ENCODE peak calls at places on chromosomes 7 and 10, in four cellular contexts. A is GM12878, E is K562, L is GM12891. D is an unnamed sample.

GRCh38 chr10:79488303-79488702 is 24.0 kb upstream of the EIF5AL1 start:
- DNase-seq in A (no peak), E (no peak), L (no peak), D (no peak)

GRCh38 chr10:14698487-14699170 is 76.1 kb downstream of the FAM107B start:
- DNase-seq in A (no peak), E (no peak), L (no peak), D (no peak)

GRCh38 chr7:47581821-47582747 is at the start of gene TNS3:
- DNase-seq in A (no peak), E (no peak), L (no peak), D (no peak)

GRCh38 chr10:7474388-7474787 is 63.6 kb upstream of the SFMBT2 start:
- DNase-seq in A (no peak), E (no peak), L (no peak), D (no peak)

GRCh38 chr10:24397662-24398061 is 188.7 kb downstream of the KIAA1217 start:
- DNase-seq in A (no peak), E (no peak), L (no peak), D (no peak)

GRCh38 chr7:98568891-98569290 is 48.2 kb upstream of the NPTX2 start:
- DNase-seq in A (no peak), E (no peak), L (no peak), D (no peak)

GRCh38 chr10:101050206-101051069 is 11.4 kb upstream of the KAZALD1 start:
- DNase-seq in A (no peak), E (peak; percentile 78), L (peak; percentile 78), D (no peak)

GRCh38 chr7:93194368-93194767 is 31.9 kb downstream of the HEPACAM2 start:
- DNase-seq in A (no peak), E (no peak), L (no peak), D (no peak)

GRCh38 chr7:151082151-151083070 is 882 bp downstream of the TMUB1 start:
- DNase-seq in A (no peak), E (no peak), L (no peak), D (no peak)

GRCh38 chr10:126921974-126922525 is 16.8 kb downstream of the DOCK1 start:
- DNase-seq in A (no peak), E (no peak), L (no peak), D (no peak)

GRCh38 chr10:77887631-77888355 is 38.8 kb downstream of the DLG5 start:
- DNase-seq in A (no peak), E (no peak), L (no peak), D (no peak)

GRCh38 chr10:43209651-43210141 is 57.2 kb downstream of the RASGEF1A start:
- DNase-seq in A (no peak), E (no peak), L (no peak), D (no peak)

GRCh38 chr7:133853706-133854276 is 273.3 kb upstream of the LRGUK start:
- DNase-seq in A (peak; percentile 9), E (peak; percentile 51), L (no peak), D (peak; percentile 55)

GRCh38 chr10:47412869-47413268 is 28.8 kb upstream of the ZNF488 start:
- DNase-seq in A (no peak), E (no peak), L (no peak), D (no peak)

GRCh38 chr7:2596636-2597635 is 34.9 kb upstream of the TTYH3 start:
- DNase-seq in A (no peak), E (no peak), L (no peak), D (no peak)

GRCh38 chr10:75115137-75115536 is 3.7 kb downstream of the SAMD8 start:
- DNase-seq in A (no peak), E (no peak), L (no peak), D (no peak)

GRCh38 chr10:52387744-52388143 is 73.7 kb downstream of the DKK1 start:
- DNase-seq in A (no peak), E (no peak), L (no peak), D (no peak)

GRCh38 chr10:49187044-49187484 is 1.1 kb downstream of the TMEM273 start:
- DNase-seq in A (no peak), E (no peak), L (no peak), D (no peak)

GRCh38 chr7:88322151-88322550 is 15.5 kb upstream of the STEAP4 start:
- DNase-seq in A (no peak), E (no peak), L (no peak), D (no peak)

GRCh38 chr7:125136755-125137547 is 207.3 kb upstream of the POT1 start:
- DNase-seq in A (no peak), E (no peak), L (no peak), D (no peak)

GRCh38 chr7:100577103-100577502 is 3.4 kb upstream of the SAP25 start:
- DNase-seq in A (no peak), E (no peak), L (no peak), D (no peak)

GRCh38 chr7:41130021-41130420 is 572.9 kb downstream of the INHBA start:
- DNase-seq in A (no peak), E (no peak), L (no peak), D (no peak)

GRCh38 chr7:126698446-126698845 is 554.3 kb downstream of the GRM8 start:
- DNase-seq in A (no peak), E (no peak), L (no peak), D (no peak)

GRCh38 chr10:98097611-98098010 is 36.8 kb upstream of the R3HCC1L start:
- DNase-seq in A (no peak), E (no peak), L (no peak), D (no peak)

GRCh38 chr10:86813101-86813500 is 56.7 kb downstream of the BMPR1A start:
- DNase-seq in A (no peak), E (no peak), L (no peak), D (no peak)

GRCh38 chr10:86033581-86033980 is 333.0 kb downstream of the GRID1 start:
- DNase-seq in A (no peak), E (no peak), L (no peak), D (no peak)

GRCh38 chr7:129777993-129778769 is 166.7 kb downstream of the NRF1 start:
- DNase-seq in A (no peak), E (no peak), L (no peak), D (no peak)

GRCh38 chr10:89706011-89706410 is 4.6 kb downstream of the KIF20B start:
- DNase-seq in A (no peak), E (no peak), L (no peak), D (no peak)

GRCh38 chr10:13839430-13839986 is 252.7 kb downstream of the PRPF18 start:
- DNase-seq in A (no peak), E (no peak), L (no peak), D (no peak)

GRCh38 chr7:23691320-23691719 is 11.3 kb downstream of the FAM221A start:
- DNase-seq in A (no peak), E (no peak), L (no peak), D (no peak)

GRCh38 chr10:101011517-101012423 is 12.2 kb downstream of the LZTS2 start:
- DNase-seq in A (no peak), E (peak; percentile 82), L (no peak), D (no peak)

GRCh38 chr7:74214816-74215630 is 5.2 kb downstream of the LAT2 start:
- DNase-seq in A (no peak), E (no peak), L (no peak), D (no peak)

GRCh38 chr7:157397036-157397720 is 60.4 kb downstream of the DNAJB6 start:
- DNase-seq in A (no peak), E (no peak), L (no peak), D (no peak)

GRCh38 chr10:59536576-59537014 is 173.1 kb downstream of the SLC16A9 start:
- DNase-seq in A (no peak), E (no peak), L (no peak), D (no peak)

GRCh38 chr7:122306320-122307227 is 2.0 kb upstream of the FEZF1 start:
- DNase-seq in A (no peak), E (no peak), L (no peak), D (no peak)

GRCh38 chr7:151113344-151114150 is 27.3 kb downstream of the AGAP3 start:
- DNase-seq in A (no peak), E (peak; percentile 87), L (no peak), D (no peak)

GRCh38 chr7:157558516-157558874 is 221.7 kb downstream of the DNAJB6 start:
- DNase-seq in A (no peak), E (no peak), L (no peak), D (no peak)

GRCh38 chr10:70889291-70889690 is 926 bp upstream of the PCBD1 start:
- DNase-seq in A (no peak), E (no peak), L (no peak), D (no peak)

DNA sequence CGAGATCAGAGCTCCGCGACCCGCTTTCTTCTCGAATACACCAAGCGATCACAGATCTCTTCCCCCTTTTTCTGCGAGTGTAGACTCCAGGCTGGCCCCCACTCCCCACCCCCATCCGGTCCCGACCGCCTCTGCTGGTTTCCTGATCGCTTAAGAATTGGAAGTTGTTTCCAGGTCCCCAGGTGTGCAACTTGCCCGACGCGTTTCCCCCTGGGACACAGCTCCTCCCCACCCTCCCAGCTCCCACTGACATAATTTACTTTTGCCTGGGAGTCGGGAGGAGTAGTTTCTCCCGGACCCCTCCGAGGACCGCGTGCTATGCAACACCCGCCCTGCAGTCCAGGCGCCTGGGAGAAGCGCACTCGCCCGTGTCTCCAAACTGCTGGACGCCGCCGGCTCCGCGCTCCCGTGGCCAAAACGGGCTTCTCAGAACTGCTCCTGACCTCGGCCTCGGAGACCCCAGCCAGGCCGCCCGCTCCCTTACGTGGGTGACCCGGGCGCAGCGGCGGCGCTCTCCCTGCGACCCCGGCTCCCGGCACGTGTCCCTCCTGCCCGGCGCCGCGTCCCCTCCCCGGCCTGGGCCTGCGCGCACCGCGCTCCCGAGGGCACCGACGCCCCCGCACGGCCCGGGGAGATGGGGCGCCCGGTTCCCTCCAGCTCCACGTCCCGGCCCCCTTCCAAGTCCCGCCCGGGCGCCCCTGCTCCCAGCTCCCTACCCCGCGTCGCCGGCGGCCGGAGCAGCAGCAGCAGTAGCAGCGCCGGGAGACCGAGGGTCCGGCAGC is 463 bp downstream of the IL15RA start:
- DNase-seq in A (no peak), E (peak; percentile 63), L (no peak), D (no peak)
- TF ChIP-seq SPI1 in A (no peak), E (no peak), L (no peak), D (no peak)

GRCh38 chr7:54995631-54996340 is 23.0 kb upstream of the EGFR start:
- DNase-seq in A (peak; percentile 17), E (no peak), L (no peak), D (no peak)
- TF ChIP-seq SPI1 in A (peak; percentile 68), E (peak; percentile 94), L (peak; percentile 85), D (peak; percentile 28)

DNA sequence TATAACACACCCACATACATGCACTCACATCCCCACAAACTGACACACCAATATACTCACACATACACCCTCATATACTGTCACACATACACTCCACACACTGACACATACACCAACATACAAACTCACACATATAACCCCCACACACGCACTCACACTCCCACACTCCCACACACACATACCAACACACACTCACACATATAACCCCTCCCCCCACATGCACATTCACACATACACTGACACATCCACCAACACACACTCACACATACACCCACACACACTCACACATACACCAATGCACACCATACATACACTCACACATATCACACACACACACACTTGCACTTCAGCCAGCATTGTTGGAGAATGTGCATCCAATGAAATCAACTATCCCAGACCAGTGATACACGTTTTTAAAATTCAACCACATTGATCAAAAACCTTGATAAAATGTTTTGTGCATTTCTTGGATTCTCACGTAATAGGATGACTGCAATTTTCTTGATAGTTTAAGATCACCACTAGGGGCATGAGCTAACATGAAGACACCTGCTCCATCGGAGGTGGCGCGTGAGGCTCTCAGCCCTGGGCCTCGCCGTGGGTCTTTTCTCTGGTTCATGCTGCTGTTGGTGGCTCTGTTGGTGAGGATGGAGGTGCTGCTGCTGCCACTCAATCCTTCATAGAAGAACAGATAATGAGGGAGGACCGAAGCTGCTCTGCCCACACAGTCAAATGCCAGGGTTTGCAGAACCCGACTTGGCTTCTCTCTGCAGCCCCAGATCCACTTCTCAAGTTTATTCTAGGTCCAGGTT is 32.1 kb upstream of the CHST15 start:
- DNase-seq in A (no peak), E (no peak), L (no peak), D (no peak)
- TF ChIP-seq SPI1 in A (no peak), E (no peak), L (no peak), D (no peak)

GRCh38 chr7:22675917-22676343 is 51.1 kb upstream of the IL6 start:
- DNase-seq in A (no peak), E (no peak), L (no peak), D (no peak)
- TF ChIP-seq SPI1 in A (no peak), E (no peak), L (no peak), D (no peak)

D was measured in HL-60.